ENCODE peak calls at places on chromosome 17, in six cellular contexts. Y is brain microvascular endothelial cell; W is T-helper 1 cell; I is AG10803; X is stimulated activated CD8-positive, alpha-beta memory T cell treated with anti-CD3 and anti-CD28 coated beads, Interleukin-15, amount 100 ng/mL, for 24 hours; P is NCI-H2029. E is an unnamed sample.

GRCh38 chr17:60525347-60525623 is 757 bp downstream of the APPBP2 start:
- DNase-seq in Y (no peak), W (no peak), I (no peak), X (no peak), P (no peak), E (peak)

GRCh38 chr17:48734328-48735056 is 5.9 kb upstream of the HOXB13 start:
- DNase-seq in Y (no peak), W (no peak), I (no peak), X (no peak), P (no peak), E (no peak)

GRCh38 chr17:71764507-71764906 is 356.3 kb upstream of the SOX9 start:
- DNase-seq in Y (peak), W (no peak), I (no peak), X (no peak), P (no peak), E (peak)

GRCh38 chr17:13256545-13256944 is 238.7 kb upstream of the ELAC2 start:
- DNase-seq in Y (no peak), W (no peak), I (no peak), X (no peak), P (peak), E (no peak)

GRCh38 chr17:28394717-28395116 is 11.3 kb downstream of the SLC46A1 start:
- DNase-seq in Y (no peak), W (no peak), I (peak), X (no peak), P (no peak), E (no peak)

GRCh38 chr17:61205931-61206330 is 193.7 kb upstream of the TBX2 start:
- DNase-seq in Y (no peak), W (no peak), I (no peak), X (no peak), P (no peak), E (peak)

GRCh38 chr17:29855686-29856085 is 74.3 kb downstream of the SSH2 start:
- DNase-seq in Y (peak), W (no peak), I (peak), X (no peak), P (no peak), E (peak)

GRCh38 chr17:40493697-40494096 is 7.7 kb downstream of the TNS4 start:
- DNase-seq in Y (no peak), W (no peak), I (no peak), X (no peak), P (no peak), E (no peak)

GRCh38 chr17:78387982-78388941 is 9.8 kb downstream of the PGS1 start:
- DNase-seq in Y (no peak), W (no peak), I (no peak), X (no peak), P (peak), E (peak)

GRCh38 chr17:75151893-75152292 is 2.4 kb downstream of the JPT1 start:
- DNase-seq in Y (no peak), W (no peak), I (no peak), X (no peak), P (no peak), E (peak)

GRCh38 chr17:43454888-43455287 is 28.9 kb upstream of the DHX8 start:
- DNase-seq in Y (no peak), W (no peak), I (no peak), X (no peak), P (no peak), E (no peak)

GRCh38 chr17:1078062-1078711 is 81.3 kb downstream of the TIMM22 start:
- DNase-seq in Y (no peak), W (no peak), I (no peak), X (no peak), P (no peak), E (no peak)

GRCh38 chr17:72411124-72411563 is 290.3 kb downstream of the SOX9 start:
- DNase-seq in Y (no peak), W (no peak), I (no peak), X (no peak), P (no peak), E (peak)

GRCh38 chr17:2937331-2938003 is 125.9 kb downstream of the OR1D5 start:
- DNase-seq in Y (no peak), W (no peak), I (no peak), X (no peak), P (no peak), E (no peak)

GRCh38 chr17:32256012-32256694 is 9.5 kb upstream of the RHBDL3 start:
- DNase-seq in Y (no peak), W (no peak), I (no peak), X (no peak), P (no peak), E (peak)

GRCh38 chr17:34580685-34581445 is 1.5 kb downstream of the TMEM132E start:
- DNase-seq in Y (no peak), W (no peak), I (no peak), X (no peak), P (no peak), E (no peak)

GRCh38 chr17:41785091-41785875 is 1.2 kb downstream of the JUP start:
- DNase-seq in Y (no peak), W (no peak), I (no peak), X (no peak), P (no peak), E (peak)

GRCh38 chr17:16439867-16440351 is 24.5 kb downstream of the TRPV2 start:
- DNase-seq in Y (no peak), W (no peak), I (no peak), X (no peak), P (no peak), E (no peak)

GRCh38 chr17:48995871-48996695 is 1.1 kb upstream of the IGF2BP1 start:
- DNase-seq in Y (no peak), W (no peak), I (no peak), X (no peak), P (no peak), E (no peak)

GRCh38 chr17:80456465-80457235 is 19.8 kb downstream of the NPTX1 start:
- DNase-seq in Y (no peak), W (no peak), I (peak), X (no peak), P (no peak), E (peak)

GRCh38 chr17:79520134-79520892 is 90.5 kb downstream of the RBFOX3 start:
- DNase-seq in Y (no peak), W (no peak), I (no peak), X (no peak), P (no peak), E (no peak)

GRCh38 chr17:27756467-27757371 is 43.6 kb downstream of the NOS2 start:
- DNase-seq in Y (peak), W (no peak), I (peak), X (peak), P (peak), E (peak)

GRCh38 chr17:77572065-77572601 is 386.4 kb upstream of the TNRC6C start:
- DNase-seq in Y (no peak), W (no peak), I (no peak), X (no peak), P (no peak), E (no peak)

E was measured in fibroblast of lung.